ENCODE peak calls at places on chromosomes 16 and 17, in four cellular contexts. I, L, J and W are unnamed samples.
A peak's percentile ranks its signal among the peaks of the same experiment; 100 is the strongest.

GRCh38 chr17:60971515-60972369 is 294.1 kb downstream of the BCAS3 start:
- DNase-seq in L (peak; percentile 76), J (no peak), I (peak; percentile 49), W (no peak)

GRCh38 chr17:33674685-33675084 is 381.6 kb upstream of the ASIC2 start:
- DNase-seq in J (no peak), I (peak; percentile 78), L (peak; percentile 56), W (no peak)

GRCh38 chr17:67078292-67078691 is 33.9 kb downstream of the CACNG1 start:
- DNase-seq in J (no peak), I (no peak), L (no peak), W (no peak)

GRCh38 chr16:15434425-15435215 is at the start of gene BMERB1:
- DNase-seq in J (peak; percentile 88), I (peak; percentile 83), L (peak; percentile 66), W (peak; percentile 95)

GRCh38 chr17:41581366-41582060 is 5.2 kb downstream of the KRT14 start:
- DNase-seq in J (no peak), L (no peak), I (no peak), W (no peak)

GRCh38 chr16:57284206-57284951 is at the start of gene PLLP:
- DNase-seq in J (peak; percentile 61), L (no peak), I (peak; percentile 53), W (no peak)

GRCh38 chr16:3642397-3643094 is 11.9 kb upstream of the DNASE1 start:
- DNase-seq in J (peak; percentile 66), I (peak; percentile 16), L (peak; percentile 27), W (peak; percentile 76)

GRCh38 chr17:18246880-18247612 is 11.5 kb downstream of the FLII start:
- DNase-seq in L (peak; percentile 44), J (peak; percentile 81), I (peak; percentile 96), W (no peak)

GRCh38 chr17:16351831-16352230 is 1.4 kb downstream of the CENPV start:
- DNase-seq in J (no peak), I (no peak), L (peak; percentile 52), W (no peak)

GRCh38 chr17:56121661-56122060 is 31.6 kb upstream of the ANKFN1 start:
- DNase-seq in I (no peak), J (no peak), L (no peak), W (no peak)
- TF ChIP-seq CTCF in I (no peak), J (no peak), L (peak; percentile 53), W (peak; percentile 47)

GRCh38 chr17:45231481-45232116 is 9.9 kb downstream of the FMNL1 start:
- DNase-seq in J (peak; percentile 66), L (no peak), I (peak; percentile 78), W (peak; percentile 86)
- TF ChIP-seq CTCF in J (no peak), L (peak; percentile 16), I (peak; percentile 24), W (peak; percentile 60)

GRCh38 chr17:4584125-4584834 is at the start of gene SMTNL2:
- DNase-seq in I (peak; percentile 63), L (no peak), J (peak; percentile 73), W (no peak)

GRCh38 chr17:4582691-4583090 is 1.6 kb upstream of the SMTNL2 start:
- DNase-seq in I (no peak), L (no peak), J (no peak), W (no peak)

GRCh38 chr17:4584835-4585187 is 482 bp downstream of the SMTNL2 start:
- DNase-seq in L (no peak), I (peak; percentile 39), J (no peak), W (no peak)

GRCh38 chr17:4583206-4583605 is 1.1 kb upstream of the SMTNL2 start:
- DNase-seq in J (no peak), I (no peak), L (no peak), W (no peak)

DNA sequence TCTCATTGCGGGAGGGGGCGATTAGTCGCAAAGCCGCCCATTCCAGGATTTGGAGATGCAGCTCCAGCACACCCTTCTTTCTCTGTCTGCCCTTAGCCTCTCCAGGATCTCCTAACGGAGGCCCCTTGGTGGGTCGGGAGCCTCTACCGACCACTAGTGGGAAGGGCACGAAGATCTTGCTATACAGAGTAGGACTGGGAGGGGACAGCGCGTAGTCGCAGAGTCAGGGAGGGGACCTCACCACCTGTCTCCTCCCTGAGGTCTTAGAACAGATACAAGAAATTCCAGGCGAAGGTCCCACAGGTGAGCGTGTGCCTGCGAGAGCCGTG is 569 bp upstream of the SMTNL2 start:
- DNase-seq in I (peak; percentile 60), L (no peak), J (no peak), W (no peak)
- TF ChIP-seq CTCF in I (peak; percentile 24), L (peak; percentile 18), J (no peak), W (peak; percentile 73)

DNA sequence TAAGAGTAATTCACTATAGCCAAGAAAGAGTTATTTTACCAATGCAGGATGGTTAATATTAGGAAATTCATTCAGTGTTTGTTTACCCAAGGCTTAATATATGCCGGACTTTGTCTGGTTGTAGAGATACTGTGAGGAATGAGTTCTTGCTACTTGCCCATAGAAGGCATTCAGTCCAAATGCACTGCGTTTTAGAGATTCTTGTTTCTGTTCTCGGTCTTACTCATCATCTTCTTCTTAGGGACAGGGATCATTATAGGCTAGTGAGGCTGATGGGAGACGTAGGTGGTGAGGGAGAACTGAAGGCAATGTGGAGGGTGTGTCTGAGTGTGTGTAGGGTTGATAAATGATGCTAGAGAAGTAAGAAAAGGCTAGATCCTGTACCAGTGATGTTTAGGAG is 90.7 kb downstream of the OR1D5 start:
- DNase-seq in I (no peak), L (no peak), J (no peak), W (no peak)
- TF ChIP-seq CTCF in I (no peak), L (no peak), J (no peak), W (no peak)

GRCh38 chr16:66696669-66697630 is at the start of gene CMTM4:
- DNase-seq in J (peak; percentile 93), I (peak; percentile 87), L (peak; percentile 77), W (no peak)
- TF ChIP-seq CTCF in J (no peak), I (no peak), L (no peak), W (peak; percentile 56)